ENCODE peak calls at places on chromosomes 16 and 17, in ten cellular contexts. T is colonic mucosa; M is CD8-positive, alpha-beta memory T cell; L is endodermal cell; F is neuronal stem cell; H is body of pancreas; G is K562; S is heart left ventricle; J is ascending aorta; C is uterus. Z is an unnamed sample. For H3K9me3, the result is how much of the 10 kb centered on the place peaks cover.

GRCh38 chr17:73396429-73397277 is 84.9 kb upstream of the CDC42EP4 start:
- DNase-seq in T (no peak), M (no peak), L (no peak), F (no peak), H (no peak), G (no peak), S (no peak), J (no peak), C (no peak), Z (no peak)

GRCh38 chr17:68709995-68710780 is 109.0 kb upstream of the FAM20A start:
- DNase-seq in T (no peak), M (no peak), L (no peak), F (no peak), H (no peak), G (no peak), S (no peak), J (no peak), C (peak), Z (no peak)

GRCh38 chr17:13437966-13438779 is 163.6 kb downstream of the HS3ST3A1 start:
- DNase-seq in T (peak), M (no peak), L (no peak), F (peak), H (no peak), G (no peak), S (no peak), J (no peak), C (no peak), Z (no peak)

GRCh38 chr16:81889896-81890634 is 111.0 kb downstream of the PLCG2 start:
- DNase-seq in T (peak), M (no peak), L (peak), F (peak), H (peak), G (peak), S (no peak), J (no peak), C (peak), Z (peak)

GRCh38 chr17:72683506-72684404 is 408.7 kb downstream of the SLC39A11 start:
- DNase-seq in T (peak), M (no peak), L (peak), F (no peak), H (peak), G (no peak), S (no peak), J (no peak), C (no peak), Z (peak)

GRCh38 chr16:20372696-20373095 is 20.2 kb upstream of the UMOD start:
- DNase-seq in T (no peak), M (no peak), L (no peak), F (no peak), H (no peak), G (no peak), S (no peak), J (no peak), C (no peak), Z (no peak)

GRCh38 chr16:73527191-73527590 is 479.3 kb upstream of the ZFHX3 start:
- DNase-seq in T (no peak), M (no peak), L (no peak), F (no peak), H (no peak), G (no peak), S (no peak), J (no peak), C (no peak), Z (no peak)

GRCh38 chr17:73539176-73539575 is 105.1 kb downstream of the SDK2 start:
- DNase-seq in T (no peak), M (no peak), L (no peak), F (no peak), H (no peak), G (no peak), S (no peak), J (no peak), C (no peak), Z (no peak)

GRCh38 chr17:31329221-31329620 is 7.8 kb upstream of the EVI2A start:
- DNase-seq in T (no peak), M (no peak), L (no peak), F (no peak), H (no peak), G (no peak), S (no peak), J (no peak), C (no peak), Z (no peak)

GRCh38 chr16:29107299-29107698 is 122.4 kb downstream of the LAT start:
- DNase-seq in T (peak), M (no peak), L (peak), F (no peak), H (no peak), G (peak), S (no peak), J (no peak), C (no peak), Z (no peak)

GRCh38 chr17:6471531-6472465 is 27.5 kb downstream of the PIMREG start:
- DNase-seq in T (no peak), M (no peak), L (peak), F (peak), H (no peak), G (peak), S (no peak), J (no peak), C (no peak), Z (no peak)

GRCh38 chr16:1772362-1772907 is at the start of gene EME2:
- DNase-seq in T (peak), M (peak), L (no peak), F (peak), H (no peak), G (peak), S (no peak), J (no peak), C (no peak), Z (no peak)

GRCh38 chr17:11506635-11507034 is 91.6 kb upstream of the DNAH9 start:
- DNase-seq in T (peak), M (no peak), L (peak), F (peak), H (peak), G (no peak), S (no peak), J (no peak), C (no peak), Z (no peak)

GRCh38 chr16:51465026-51465425 is 314.0 kb upstream of the SALL1 start:
- DNase-seq in T (no peak), M (no peak), L (no peak), F (no peak), H (no peak), G (no peak), S (no peak), J (no peak), C (no peak), Z (no peak)

GRCh38 chr16:85541619-85542547 is 71.2 kb upstream of the GSE1 start:
- DNase-seq in T (no peak), M (no peak), L (no peak), F (no peak), H (no peak), G (no peak), S (no peak), J (no peak), C (no peak), Z (no peak)

GRCh38 chr17:40909755-40910154 is 24.7 kb upstream of the KRT20 start:
- DNase-seq in T (no peak), M (no peak), L (no peak), F (no peak), H (no peak), G (no peak), S (no peak), J (no peak), C (peak), Z (no peak)

GRCh38 chr16:19114359-19115147 is 789 bp downstream of the ITPRIPL2 start:
- DNase-seq in T (peak), M (no peak), L (peak), F (peak), H (peak), G (peak), S (peak), J (peak), C (peak), Z (no peak)

GRCh38 chr16:74651841-74652240 is 14.8 kb downstream of the RFWD3 start:
- DNase-seq in T (no peak), M (no peak), L (no peak), F (no peak), H (no peak), G (no peak), S (no peak), J (no peak), C (no peak), Z (no peak)

GRCh38 chr16:35142809-35143192 is 1683.4 kb downstream of the TP53TG3F start:
- DNase-seq in T (no peak), M (no peak), L (no peak), F (no peak), H (no peak), G (no peak), S (no peak), J (no peak), C (no peak), Z (no peak)
- H3K9me3 ChIP-seq in T (under half), M (under half), L (half or more), F (half or more), H (under half), G (under half), S (under half), J (under half), C (under half), Z (under half)

GRCh38 chr17:65833214-65833613 is 271.8 kb upstream of the AXIN2 start:
- DNase-seq in T (no peak), M (no peak), L (no peak), F (no peak), H (no peak), G (no peak), S (no peak), J (no peak), C (no peak), Z (no peak)
- H3K9me3 ChIP-seq in T (under half), M (under half), L (under half), F (under half), H (under half), G (under half), S (half or more), J (under half), C (under half), Z (under half)

DNA sequence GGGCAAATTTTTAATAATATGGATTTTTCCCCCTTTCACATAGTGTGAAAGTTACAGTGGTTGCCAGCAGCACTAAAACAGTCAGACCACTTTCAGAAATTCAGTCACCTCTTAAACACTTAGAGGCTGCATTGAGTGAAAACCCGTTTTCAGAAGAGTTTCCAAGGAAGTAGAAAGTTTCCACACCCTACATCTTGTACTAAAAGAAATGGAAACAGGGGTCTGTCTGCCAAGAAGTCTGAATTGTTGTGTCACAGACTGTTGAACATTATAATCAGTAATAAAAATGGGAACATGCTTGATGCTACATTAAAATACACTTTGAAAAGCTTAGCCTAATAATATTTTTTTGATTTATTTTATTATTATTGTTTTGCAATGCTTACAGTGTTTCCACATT is 278.9 kb upstream of the KCNJ16 start:
- DNase-seq in T (no peak), M (no peak), L (no peak), F (no peak), H (no peak), G (no peak), S (no peak), J (no peak), C (no peak), Z (no peak)
- H3K9me3 ChIP-seq in T (under half), M (under half), L (under half), F (under half), H (under half), G (under half), S (under half), J (under half), C (under half), Z (under half)

GRCh38 chr17:78058001-78058400 is 70.6 kb downstream of the TMC6 start:
- DNase-seq in T (no peak), M (no peak), L (no peak), F (no peak), H (no peak), G (no peak), S (no peak), J (no peak), C (no peak), Z (no peak)

GRCh38 chr17:78063489-78063888 is 65.1 kb downstream of the TMC6 start:
- DNase-seq in T (no peak), M (no peak), L (no peak), F (no peak), H (no peak), G (no peak), S (no peak), J (no peak), C (no peak), Z (no peak)

GRCh38 chr17:78057113-78057740 is 71.3 kb downstream of the TMC6 start:
- DNase-seq in T (no peak), M (no peak), L (no peak), F (no peak), H (no peak), G (no peak), S (no peak), J (no peak), C (no peak), Z (no peak)

GRCh38 chr17:78053777-78054468 is 74.6 kb downstream of the TMC6 start:
- DNase-seq in T (no peak), M (no peak), L (no peak), F (no peak), H (no peak), G (no peak), S (no peak), J (no peak), C (no peak), Z (no peak)

DNA sequence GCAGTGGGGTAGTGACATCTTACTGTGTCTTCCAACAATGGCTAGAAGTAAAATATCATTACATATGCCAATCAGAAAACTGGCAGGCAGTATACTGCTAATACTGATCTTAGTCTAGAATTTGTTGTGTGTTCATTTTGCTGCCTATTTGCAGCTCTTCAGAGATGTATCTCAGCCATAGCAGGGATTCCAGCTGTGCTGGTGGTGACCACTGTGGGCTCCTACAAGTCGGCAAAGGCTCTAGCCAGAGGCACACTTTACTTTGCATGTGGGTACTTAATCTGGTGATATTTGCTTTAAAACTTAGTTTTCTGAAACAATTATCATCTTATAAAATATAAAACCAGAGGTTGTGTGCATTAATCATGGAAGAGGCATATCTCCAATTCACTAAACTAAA is 70.0 kb downstream of the TMC6 start:
- DNase-seq in T (no peak), M (no peak), L (no peak), F (no peak), H (no peak), G (no peak), S (no peak), J (no peak), C (no peak), Z (no peak)
- H3K9me3 ChIP-seq in T (under half), M (under half), L (under half), F (under half), H (under half), G (under half), S (under half), J (under half), C (under half), Z (under half)

GRCh38 chr16:35325936-35326335 is 1866.5 kb downstream of the TP53TG3F start:
- DNase-seq in T (no peak), M (no peak), L (no peak), F (no peak), H (no peak), G (no peak), S (no peak), J (no peak), C (no peak), Z (no peak)
- H3K9me3 ChIP-seq in T (under half), M (under half), L (half or more), F (under half), H (under half), G (under half), S (under half), J (under half), C (under half), Z (under half)

DNA sequence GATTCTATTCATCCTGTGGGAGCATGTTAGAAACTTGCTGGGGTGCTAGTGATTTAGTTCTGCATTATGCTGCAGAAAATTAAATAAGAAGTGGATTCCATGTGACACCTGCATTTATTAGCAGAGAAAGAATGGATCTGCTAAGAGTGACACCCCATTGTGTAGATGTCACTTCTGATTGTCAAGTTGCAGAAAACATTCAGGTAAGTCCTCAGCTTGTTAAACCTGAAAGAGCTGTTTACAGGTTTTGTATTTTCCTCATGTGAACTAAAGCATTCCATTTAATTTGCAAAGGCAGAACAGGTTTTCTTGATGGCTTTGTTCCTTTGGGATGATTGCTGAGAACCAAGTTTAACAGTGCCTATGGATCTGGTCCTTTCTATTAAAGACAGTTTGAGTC is 238.7 kb downstream of the ABCC12 start:
- DNase-seq in T (no peak), M (no peak), L (no peak), F (no peak), H (no peak), G (no peak), S (no peak), J (no peak), C (no peak), Z (no peak)
- H3K9me3 ChIP-seq in T (under half), M (under half), L (under half), F (under half), H (under half), G (under half), S (under half), J (under half), C (under half), Z (under half)

DNA sequence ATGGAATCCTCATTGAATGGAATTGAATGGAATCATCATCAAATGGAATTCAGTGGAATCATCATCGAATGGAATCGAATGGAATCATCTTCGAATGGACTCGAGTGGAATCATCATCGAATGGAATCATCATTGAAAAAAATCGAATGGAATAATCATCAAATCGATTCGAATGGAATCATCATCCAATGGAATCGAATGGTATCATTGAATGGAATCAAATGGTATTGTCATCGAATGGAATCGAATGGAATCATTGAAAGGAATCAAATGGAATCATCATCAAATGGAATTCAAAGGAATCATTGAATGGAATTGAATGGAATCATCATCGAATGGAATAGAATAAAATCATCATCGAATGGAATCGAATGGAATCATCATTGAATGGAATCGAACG is 619.3 kb downstream of the TP53TG3F start:
- DNase-seq in T (no peak), M (no peak), L (no peak), F (peak), H (no peak), G (no peak), S (no peak), J (no peak), C (no peak), Z (no peak)
- H3K9me3 ChIP-seq in T (under half), M (under half), L (half or more), F (under half), H (under half), G (under half), S (half or more), J (under half), C (under half), Z (half or more)

DNA sequence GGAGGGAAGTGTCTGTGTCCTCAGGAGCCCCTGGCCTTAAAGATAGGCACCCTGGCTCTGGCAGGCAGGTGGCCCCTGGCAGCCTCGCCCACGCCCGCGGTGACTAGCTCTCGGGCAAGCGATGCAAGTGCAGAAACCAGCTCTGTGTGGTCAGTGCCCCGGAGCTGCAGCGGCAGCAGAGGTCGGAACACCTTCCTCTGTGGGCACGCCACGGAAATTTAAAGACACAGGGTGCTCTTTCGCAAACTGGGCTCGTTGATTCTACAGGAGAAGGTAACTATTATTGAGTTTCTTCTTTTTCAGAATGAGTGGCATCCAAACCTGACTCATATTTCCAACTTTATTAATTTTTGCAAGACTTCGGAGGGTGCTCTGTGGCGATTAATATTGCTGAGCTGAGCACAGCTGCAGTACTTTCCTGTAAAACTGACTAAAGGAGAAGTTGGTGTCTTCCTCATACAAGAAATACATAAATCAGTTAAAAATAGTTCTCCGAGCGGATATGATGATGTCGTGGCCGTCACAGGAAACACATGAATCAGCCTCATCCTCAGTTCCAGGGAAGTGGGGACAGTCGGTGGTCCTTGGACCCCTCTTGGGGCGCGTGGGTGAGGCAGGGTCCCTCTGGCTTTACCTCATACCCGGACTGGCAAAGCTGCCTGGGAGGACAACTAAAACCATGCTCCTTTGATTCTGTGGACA is 120.2 kb downstream of the METRNL start:
- DNase-seq in T (no peak), M (peak), L (no peak), F (no peak), H (peak), G (no peak), S (peak), J (peak), C (peak), Z (no peak)
- H3K9me3 ChIP-seq in T (under half), M (under half), L (under half), F (under half), H (under half), G (under half), S (under half), J (under half), C (under half), Z (under half)

DNA sequence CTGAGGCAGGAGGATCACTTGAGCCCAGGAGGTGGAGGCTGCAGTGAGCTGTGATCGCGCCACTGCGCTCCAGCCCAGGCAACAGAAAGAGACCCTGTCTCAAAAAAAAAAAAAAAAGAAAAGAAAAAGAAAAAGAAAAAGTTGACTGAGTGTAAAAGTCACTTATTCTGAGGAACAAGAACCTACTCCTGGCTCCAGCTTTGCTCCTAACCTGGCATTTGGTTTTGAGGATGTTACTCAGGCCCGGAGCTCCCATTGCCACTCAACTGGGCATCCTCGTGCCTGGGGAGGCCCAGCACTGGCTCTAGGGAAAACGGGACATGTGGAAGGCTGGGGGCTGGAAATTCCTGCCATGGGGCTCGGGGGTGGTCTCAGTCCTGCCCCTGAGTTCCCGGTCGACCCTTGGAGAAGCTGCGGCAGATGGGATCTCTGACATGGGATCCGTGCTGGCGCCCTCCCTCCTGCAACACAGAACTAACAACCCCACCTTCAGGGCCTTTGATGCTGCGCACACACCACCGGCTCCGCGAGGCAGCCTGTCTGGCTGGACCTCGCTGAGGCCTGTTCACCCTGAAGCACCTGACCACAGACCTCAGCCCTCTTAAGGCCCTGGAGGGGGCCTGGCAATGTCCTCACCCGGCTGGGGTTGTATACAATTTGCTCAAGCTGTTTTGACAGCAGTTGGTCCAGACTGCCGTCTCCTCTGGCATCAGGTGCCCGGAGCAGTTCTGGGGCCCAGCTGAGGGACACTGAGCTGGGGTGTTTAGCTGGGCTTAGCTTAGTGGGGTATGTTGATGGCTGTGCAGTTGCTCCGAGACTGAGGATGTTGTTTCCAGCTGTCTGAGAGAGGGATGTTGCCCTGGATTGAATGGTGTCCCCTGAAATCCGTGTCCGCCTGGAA is 12.3 kb downstream of the CD7 start:
- DNase-seq in T (no peak), M (no peak), L (no peak), F (no peak), H (no peak), G (peak), S (no peak), J (no peak), C (no peak), Z (no peak)
- H3K9me3 ChIP-seq in T (under half), M (under half), L (under half), F (under half), H (under half), G (under half), S (under half), J (under half), C (under half), Z (under half)

Z was measured in HCT116.